ENCODE peak calls at places on chromosomes 7 and 10, in eight cellular contexts. S, P, E, F, G, B, X and O are unnamed samples.

GRCh38 chr7:105802611-105803520 is 73.5 kb downstream of the ATXN7L1 start:
- DNase-seq in S (no peak), P (no peak), E (no peak), F (peak), G (no peak), B (peak), X (no peak), O (no peak)

GRCh38 chr7:36602975-36603887 is 121.1 kb downstream of the AOAH start:
- DNase-seq in S (no peak), P (no peak), E (no peak), F (no peak), G (no peak), B (no peak), X (no peak), O (no peak)

GRCh38 chr10:71751515-71752224 is 21.6 kb downstream of the VSIR start:
- DNase-seq in S (no peak), P (no peak), E (no peak), F (no peak), G (no peak), B (no peak), X (no peak), O (no peak)

GRCh38 chr10:98611432-98611831 is 164.7 kb upstream of the HPS1 start:
- DNase-seq in S (no peak), P (no peak), E (no peak), F (peak), G (no peak), B (no peak), X (no peak), O (no peak)

GRCh38 chr10:22712959-22713852 is 1.2 kb downstream of the PIP4K2A start:
- DNase-seq in S (no peak), P (no peak), E (no peak), F (peak), G (no peak), B (peak), X (peak), O (peak)

GRCh38 chr10:43361532-43362190 is 9.8 kb upstream of the FXYD4 start:
- DNase-seq in S (no peak), P (no peak), E (no peak), F (no peak), G (no peak), B (no peak), X (no peak), O (no peak)

GRCh38 chr10:81426722-81427121 is 448.3 kb upstream of the NRG3 start:
- DNase-seq in S (no peak), P (no peak), E (no peak), F (no peak), G (no peak), B (no peak), X (no peak), O (no peak)

GRCh38 chr10:103696411-103697145 is 158.8 kb downstream of the SH3PXD2A start:
- DNase-seq in S (peak), P (peak), E (peak), F (peak), G (peak), B (peak), X (no peak), O (peak)

GRCh38 chr7:101882595-101883564 is 65.5 kb downstream of the CUX1 start:
- DNase-seq in S (no peak), P (peak), E (no peak), F (peak), G (peak), B (peak), X (peak), O (peak)

GRCh38 chr10:36038316-36038715 is 396.2 kb upstream of the FZD8 start:
- DNase-seq in S (no peak), P (no peak), E (no peak), F (no peak), G (no peak), B (no peak), X (peak), O (no peak)

GRCh38 chr10:26938578-26938977 is 77.8 kb upstream of the ABI1 start:
- DNase-seq in S (no peak), P (no peak), E (no peak), F (no peak), G (no peak), B (no peak), X (no peak), O (no peak)

GRCh38 chr10:230758-231157 is 95.5 kb downstream of the ZMYND11 start:
- DNase-seq in S (no peak), P (no peak), E (no peak), F (no peak), G (no peak), B (no peak), X (no peak), O (peak)

GRCh38 chr10:14926722-14927416 is 27.0 kb downstream of the DCLRE1C start:
- DNase-seq in S (no peak), P (no peak), E (no peak), F (no peak), G (no peak), B (no peak), X (no peak), O (no peak)

GRCh38 chr10:70621497-70622078 is 19.0 kb upstream of the PRF1 start:
- DNase-seq in S (no peak), P (no peak), E (no peak), F (no peak), G (no peak), B (no peak), X (no peak), O (no peak)

GRCh38 chr10:75472685-75473084 is 41.3 kb downstream of the LRMDA start:
- DNase-seq in S (no peak), P (no peak), E (no peak), F (no peak), G (no peak), B (no peak), X (no peak), O (no peak)

GRCh38 chr10:49568235-49568634 is 29.3 kb upstream of the ERCC6 start:
- DNase-seq in S (no peak), P (peak), E (no peak), F (peak), G (no peak), B (peak), X (no peak), O (no peak)

GRCh38 chr7:1192171-1192676 is 32.2 kb upstream of the ZFAND2A start:
- DNase-seq in S (no peak), P (peak), E (no peak), F (peak), G (no peak), B (peak), X (no peak), O (peak)

GRCh38 chr7:27992092-27992491 is 188.5 kb downstream of the JAZF1 start:
- DNase-seq in S (no peak), P (no peak), E (no peak), F (peak), G (no peak), B (peak), X (peak), O (no peak)

GRCh38 chr7:130363156-130363847 is 17.0 kb upstream of the CPA1 start:
- DNase-seq in S (no peak), P (peak), E (no peak), F (peak), G (peak), B (peak), X (no peak), O (peak)

GRCh38 chr10:72283131-72283530 is 9.4 kb downstream of the DDIT4 start:
- DNase-seq in S (no peak), P (no peak), E (no peak), F (no peak), G (no peak), B (no peak), X (no peak), O (no peak)

GRCh38 chr10:129953541-129954031 is 10.5 kb downstream of the EBF3 start:
- DNase-seq in S (no peak), P (no peak), E (no peak), F (no peak), G (peak), B (no peak), X (no peak), O (no peak)

GRCh38 chr7:4738711-4739527 is 36.5 kb upstream of the AP5Z1 start:
- DNase-seq in S (no peak), P (peak), E (no peak), F (peak), G (peak), B (peak), X (no peak), O (peak)

GRCh38 chr10:70271996-70272924 is 11.5 kb downstream of the NPFFR1 start:
- DNase-seq in S (no peak), P (no peak), E (no peak), F (no peak), G (peak), B (no peak), X (no peak), O (no peak)

GRCh38 chr7:142496545-142496991 is 238.7 kb upstream of the PRSS58 start:
- DNase-seq in S (no peak), P (no peak), E (no peak), F (peak), G (no peak), B (peak), X (no peak), O (peak)

GRCh38 chr7:45581271-45581780 is 7.2 kb downstream of the ADCY1 start:
- DNase-seq in S (no peak), P (no peak), E (no peak), F (no peak), G (peak), B (no peak), X (no peak), O (no peak)